ENCODE peak calls at places on chromosome 17, in six cellular contexts. K is PC-9, A is cardiac muscle cell, B is stomach, I is A549, O is hepatocyte. P is an unnamed sample. For H3K4me1 and H3K9me3, the result is how much of the 10 kb centered on the place peaks cover.

GRCh38 chr17:66549731-66550207 is 247.4 kb downstream of the PRKCA start:
- DNase-seq in B (no peak), O (no peak), K (peak), I (peak), A (peak), P (no peak)

GRCh38 chr17:69088643-69089200 is 28.0 kb upstream of the ABCA9 start:
- DNase-seq in B (no peak), O (no peak), K (no peak), I (no peak), A (no peak), P (no peak)

GRCh38 chr17:47850373-47850691 is 631 bp downstream of the SP6 start:
- DNase-seq in B (no peak), A (no peak), O (no peak), K (no peak), I (no peak), P (no peak)

GRCh38 chr17:65684631-65685030 is 123.2 kb upstream of the AXIN2 start:
- DNase-seq in K (no peak), I (no peak), O (no peak), A (no peak), B (no peak), P (no peak)

GRCh38 chr17:63282455-63282854 is 163.7 kb downstream of the CYB561 start:
- DNase-seq in K (no peak), A (no peak), I (no peak), O (no peak), B (no peak), P (no peak)

GRCh38 chr17:20206068-20206467 is 196.9 kb downstream of the SPECC1 start:
- DNase-seq in O (peak), I (peak), B (no peak), K (peak), A (peak), P (no peak)

GRCh38 chr17:49913226-49914095 is 55.5 kb upstream of the DLX4 start:
- DNase-seq in O (no peak), A (peak), K (no peak), B (no peak), I (peak), P (no peak)

GRCh38 chr17:66943484-66943883 is 21.0 kb upstream of the CACNG4 start:
- DNase-seq in A (no peak), K (no peak), O (no peak), B (no peak), I (no peak), P (no peak)

GRCh38 chr17:6752068-6752909 is 3.6 kb upstream of the XAF1 start:
- DNase-seq in K (peak), O (peak), I (no peak), B (no peak), A (peak), P (peak)

GRCh38 chr17:72465191-72466024 is 344.6 kb downstream of the SOX9 start:
- DNase-seq in I (peak), A (peak), K (peak), O (peak), B (peak), P (no peak)

GRCh38 chr17:3977387-3977786 is 13.2 kb upstream of the ATP2A3 start:
- DNase-seq in B (no peak), K (no peak), I (no peak), A (no peak), O (no peak), P (no peak)

GRCh38 chr17:57242148-57242547 is 14.2 kb upstream of the MSI2 start:
- DNase-seq in O (no peak), B (no peak), A (peak), K (no peak), I (no peak), P (no peak)

GRCh38 chr17:61131555-61131954 is 268.1 kb upstream of the TBX2 start:
- DNase-seq in O (no peak), I (no peak), A (no peak), B (no peak), K (no peak), P (no peak)

GRCh38 chr17:75078097-75079022 is 9.4 kb upstream of the SLC16A5 start:
- DNase-seq in A (peak), B (no peak), O (peak), K (peak), I (peak), P (peak)

GRCh38 chr17:33506889-33507650 is 214.0 kb upstream of the ASIC2 start:
- DNase-seq in A (peak), K (no peak), O (no peak), B (no peak), I (no peak), P (no peak)

GRCh38 chr17:31744541-31744951 is 114.5 kb downstream of the COPRS start:
- DNase-seq in B (no peak), O (no peak), I (no peak), K (no peak), A (peak), P (no peak)

GRCh38 chr17:31835984-31836383 is 23.1 kb downstream of the COPRS start:
- DNase-seq in O (no peak), I (no peak), A (no peak), B (no peak), K (no peak), P (no peak)

GRCh38 chr17:57572062-57572461 is 173.0 kb downstream of the CCDC182 start:
- DNase-seq in I (no peak), A (no peak), B (no peak), O (no peak), K (no peak), P (no peak)

GRCh38 chr17:73401911-73402310 is 90.1 kb upstream of the CDC42EP4 start:
- DNase-seq in B (no peak), I (no peak), K (no peak), O (no peak), A (peak), P (no peak)

GRCh38 chr17:46151762-46152161 is 41.5 kb downstream of the KANSL1 start:
- DNase-seq in O (no peak), K (no peak), B (no peak), A (no peak), I (no peak), P (no peak)

GRCh38 chr17:46154151-46154816 is 38.9 kb downstream of the KANSL1 start:
- DNase-seq in O (no peak), B (no peak), K (no peak), A (no peak), I (no peak), P (no peak)

GRCh38 chr17:46150216-46150963 is 42.8 kb downstream of the KANSL1 start:
- DNase-seq in I (no peak), A (no peak), B (no peak), O (no peak), K (no peak), P (no peak)

GRCh38 chr17:46148247-46148646 is 45.0 kb downstream of the KANSL1 start:
- DNase-seq in B (no peak), K (no peak), O (no peak), I (no peak), A (no peak), P (no peak)

GRCh38 chr17:46152423-46152822 is 40.8 kb downstream of the KANSL1 start:
- DNase-seq in I (no peak), K (no peak), A (no peak), B (no peak), O (no peak), P (no peak)
- H3K4me1 ChIP-seq in I (half or more), K (under half), A (half or more), B (half or more), O (under half), P (under half)

DNA sequence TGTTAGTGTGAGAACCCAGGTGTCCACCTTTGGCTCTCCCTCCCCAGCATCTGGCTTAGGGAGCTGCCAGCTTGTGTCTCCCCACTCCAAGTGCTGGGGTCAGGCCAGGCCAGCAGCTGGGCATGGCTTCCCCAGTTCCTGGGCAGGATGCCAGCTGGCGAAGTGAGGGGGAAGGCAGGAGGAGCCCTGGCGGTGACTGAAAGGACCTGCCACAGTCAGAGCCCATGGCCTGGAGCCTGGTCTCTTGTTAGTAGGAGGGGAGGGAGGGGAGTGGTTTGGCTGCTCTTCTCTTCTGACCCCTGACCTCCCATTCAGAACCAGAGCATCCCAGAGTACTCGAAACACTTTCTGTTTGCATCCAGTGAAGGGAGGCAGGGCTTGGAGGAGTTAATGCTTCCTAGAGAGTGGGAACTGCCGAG is 586 bp downstream of the CHD3 start:
- DNase-seq in B (peak), A (peak), K (peak), O (peak), I (peak), P (peak)
- TF ChIP-seq CTCF in B (peak), A (peak), K (peak), O (peak), I (no peak), P (peak)

DNA sequence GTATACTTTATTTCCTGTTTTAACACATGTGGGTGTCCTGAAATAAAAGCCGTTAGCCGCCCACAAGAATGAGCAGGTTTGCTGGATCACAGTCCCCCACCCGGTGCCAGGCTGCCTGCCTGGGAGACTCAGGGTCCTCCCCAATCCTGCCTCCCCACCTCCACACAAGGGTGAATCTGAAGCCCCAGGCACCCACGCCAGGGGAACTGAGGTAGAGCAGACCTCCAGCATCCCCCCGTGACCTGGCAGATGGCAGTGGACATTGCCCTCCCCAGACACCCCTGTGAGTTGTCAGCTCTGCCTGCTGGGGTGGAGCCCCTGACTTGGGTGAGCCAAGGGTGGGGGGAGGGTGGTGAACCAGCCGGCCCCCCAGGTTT is 114.8 kb downstream of the METRNL start:
- DNase-seq in K (no peak), B (no peak), I (no peak), A (no peak), O (no peak), P (no peak)
- H3K9me3 ChIP-seq in K (under half), B (under half), I (under half), A (under half), O (under half), P (under half)

DNA sequence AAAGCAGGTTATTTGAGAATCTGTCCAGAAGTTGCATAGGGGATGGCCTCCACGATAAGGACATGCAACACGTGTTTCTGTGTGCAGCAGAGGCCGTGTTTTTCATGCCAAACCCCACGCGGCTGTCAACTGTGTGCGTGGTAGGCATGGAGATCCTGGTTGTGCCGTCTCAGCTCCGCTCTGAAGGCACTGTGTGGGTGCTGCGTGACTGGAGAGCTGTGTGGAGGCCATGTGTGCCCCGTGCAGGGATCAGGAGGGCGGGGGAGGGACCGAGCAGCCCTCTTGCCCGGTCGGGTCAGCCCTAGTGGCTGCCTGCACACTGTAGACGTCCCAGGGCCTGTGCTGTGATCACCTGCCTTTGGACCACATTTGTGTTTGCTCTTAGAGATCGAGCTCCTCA is 74.5 kb downstream of the SEC14L1 start:
- DNase-seq in I (no peak), O (no peak), A (no peak), K (no peak), B (no peak), P (no peak)
- H3K4me1 ChIP-seq in I (under half), O (under half), A (under half), K (under half), B (under half), P (under half)

DNA sequence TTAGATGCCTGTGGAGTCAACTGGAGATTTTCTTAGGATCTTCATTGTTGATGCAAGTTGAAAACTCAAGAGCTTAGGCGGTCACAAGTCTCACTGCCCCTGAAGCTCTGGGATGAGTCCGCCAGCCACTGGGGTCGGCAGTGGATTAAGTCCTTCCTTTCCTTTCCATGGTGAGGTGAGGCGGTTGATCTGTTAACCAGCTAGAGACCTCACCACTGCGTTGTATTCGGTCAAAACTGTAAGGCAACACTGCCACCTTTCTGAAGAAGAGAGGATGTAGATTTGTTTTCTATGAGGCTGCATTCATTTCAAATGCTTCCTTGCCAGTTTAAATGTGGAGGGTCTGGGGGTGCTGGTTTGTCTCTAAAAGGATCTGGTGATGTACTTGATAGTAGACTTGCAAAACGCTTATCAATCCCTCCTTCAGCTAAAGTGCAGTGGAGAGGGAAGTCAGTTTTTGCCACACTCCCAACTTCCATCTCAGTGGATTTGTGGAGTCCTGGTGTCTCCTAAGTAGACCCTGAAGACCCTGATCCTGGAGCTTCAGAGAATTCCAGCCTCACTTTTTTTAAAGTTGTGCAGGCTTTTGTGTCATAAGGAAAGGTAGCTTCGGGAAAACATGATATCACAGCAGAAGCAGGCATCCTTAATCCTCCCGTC is 1.7 kb downstream of the MYOCD start:
- DNase-seq in B (no peak), I (peak), O (peak), K (no peak), A (peak), P (no peak)
- TF ChIP-seq CTCF in B (peak), I (peak), O (peak), K (peak), A (peak), P (no peak)

GRCh38 chr17:27180322-27180721 is 113.6 kb upstream of the WSB1 start:
- DNase-seq in I (no peak), B (no peak), O (no peak), K (no peak), A (no peak), P (no peak)
- H3K9me3 ChIP-seq in I (under half), B (under half), O (under half), K (under half), A (under half), P (under half)

GRCh38 chr17:36934759-36935630 is 2.3 kb upstream of the LHX1 start:
- DNase-seq in A (peak), O (no peak), I (peak), B (no peak), K (no peak), P (no peak)
- H3K4me1 ChIP-seq in A (under half), O (half or more), I (under half), B (half or more), K (under half), P (under half)

GRCh38 chr17:29619251-29619650 is 3.5 kb downstream of the CORO6 start:
- DNase-seq in O (no peak), K (no peak), I (peak), A (peak), B (no peak), P (no peak)
- TF ChIP-seq CTCF in O (no peak), K (no peak), I (peak), A (peak), B (no peak), P (no peak)

DNA sequence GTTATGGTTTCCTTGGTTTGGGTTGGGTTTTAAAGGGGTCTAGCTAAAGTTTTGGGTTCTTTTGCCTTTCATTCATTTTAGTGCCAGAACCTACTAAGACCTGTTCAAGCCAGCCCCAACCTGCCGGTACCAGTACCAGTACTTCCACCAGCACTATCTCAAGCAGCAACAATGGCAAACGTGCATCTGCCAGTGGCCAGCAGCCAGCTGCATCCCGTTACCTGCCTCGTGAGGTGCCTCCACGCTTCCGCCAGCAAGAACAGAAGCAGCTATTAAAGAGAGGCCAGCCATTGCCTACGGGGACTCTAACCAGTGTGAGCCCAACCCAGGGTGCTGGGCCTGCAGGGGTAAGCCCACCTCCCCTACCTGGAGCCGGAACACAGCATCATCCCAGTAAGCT is 72.9 kb downstream of the TNRC6C start:
- DNase-seq in K (no peak), O (no peak), A (no peak), B (no peak), I (no peak), P (no peak)
- H3K9me3 ChIP-seq in K (under half), O (under half), A (under half), B (under half), I (under half), P (under half)

P was measured in lung.